ENCODE peak calls at places on chromosomes 11 and 22, in ten cellular contexts. X is HFF-Myc, F is spleen, O is astrocyte, H is left ventricle myocardium inferior, K is foreskin fibroblast, B is left lung, R is GM12878, S is pancreas, L is HFFc6. V is an unnamed sample.

GRCh38 chr22:37636186-37636948 is 3.1 kb upstream of the SH3BP1 start:
- DNase-seq in X (peak; percentile 96), F (peak; percentile 85), O (peak; percentile 86), H (no peak), K (peak; percentile 97), B (no peak), R (no peak), S (no peak), L (peak; percentile 80), V (no peak)

GRCh38 chr22:19875531-19876313 is 21.0 kb upstream of the GNB1L start:
- DNase-seq in X (no peak), F (peak; percentile 62), O (no peak), H (peak; percentile 13), K (no peak), B (peak; percentile 31), R (no peak), S (no peak), L (no peak), V (no peak)

GRCh38 chr22:31295831-31296230 is 3.5 kb upstream of the PIK3IP1 start:
- DNase-seq in X (no peak), F (no peak), O (peak; percentile 34), H (no peak), K (no peak), B (no peak), R (no peak), S (no peak), L (peak; percentile 22), V (no peak)

GRCh38 chr11:82889133-82890001 is 10.9 kb downstream of the PRCP start:
- DNase-seq in X (no peak), F (no peak), O (no peak), H (no peak), K (no peak), B (peak; percentile 46), R (no peak), S (no peak), L (no peak), V (no peak)

GRCh38 chr11:47524200-47524874 is 28.6 kb downstream of the CELF1 start:
- DNase-seq in X (no peak), F (no peak), O (no peak), H (peak; percentile 37), K (no peak), B (peak; percentile 47), R (no peak), S (no peak), L (no peak), V (no peak)

GRCh38 chr11:44325698-44326097 is 15.8 kb upstream of the ALX4 start:
- DNase-seq in X (no peak), F (no peak), O (no peak), H (no peak), K (no peak), B (no peak), R (no peak), S (no peak), L (no peak), V (no peak)

GRCh38 chr11:128302425-128303186 is 284.8 kb downstream of the ETS1 start:
- DNase-seq in X (no peak), F (no peak), O (no peak), H (no peak), K (no peak), B (no peak), R (peak; percentile 82), S (no peak), L (no peak), V (no peak)

GRCh38 chr11:62988281-62988680 is 3.5 kb upstream of the SLC22A6 start:
- DNase-seq in X (no peak), F (no peak), O (no peak), H (no peak), K (no peak), B (no peak), R (no peak), S (no peak), L (no peak), V (no peak)

GRCh38 chr11:66723693-66724092 is 5.3 kb downstream of the SPTBN2 start:
- DNase-seq in X (no peak), F (no peak), O (no peak), H (no peak), K (no peak), B (peak; percentile 4), R (no peak), S (no peak), L (no peak), V (no peak)

DNA sequence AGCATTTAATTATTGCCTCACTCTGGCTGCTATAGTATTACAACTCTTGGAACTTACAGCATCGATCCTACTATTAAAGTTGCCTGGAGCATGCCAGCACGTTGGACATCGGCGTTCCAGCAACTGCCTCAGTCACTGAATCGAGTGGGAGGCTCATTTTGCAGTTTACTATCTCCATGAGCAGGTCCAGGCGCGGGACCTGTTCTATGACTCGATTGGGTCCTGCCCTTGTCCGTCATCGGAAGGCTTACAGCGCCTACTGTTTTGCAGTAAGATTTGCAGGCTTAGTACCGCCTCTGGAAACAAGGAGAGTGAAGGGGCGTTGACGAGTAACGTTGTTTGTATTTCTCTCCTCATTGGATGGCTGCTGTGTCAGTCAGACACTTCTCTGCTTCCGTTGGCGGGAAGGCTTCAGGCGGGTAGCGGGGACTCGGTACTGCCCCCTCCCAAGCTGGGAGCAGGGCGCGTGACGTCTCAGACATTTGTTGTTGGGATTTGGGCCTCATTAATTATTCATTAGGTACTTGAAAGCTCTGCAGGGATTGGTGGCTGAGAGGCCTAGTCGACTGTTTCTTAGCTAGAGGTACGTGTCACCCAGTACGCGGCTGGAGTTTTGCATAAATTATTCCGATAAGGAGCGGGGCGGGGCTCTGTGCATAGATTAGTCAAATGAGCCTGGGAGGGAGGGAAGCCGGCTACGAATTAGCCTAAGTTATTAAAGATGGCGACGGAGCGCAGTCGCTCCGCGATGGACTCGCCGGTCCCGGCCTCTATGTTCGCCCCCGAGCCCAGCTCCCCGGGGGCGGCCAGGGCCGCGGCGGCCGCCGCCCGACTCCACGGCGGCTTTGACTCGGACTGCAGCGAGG is at the start of gene GTPBP1:
- DNase-seq in X (peak; percentile 100), F (peak; percentile 98), O (peak; percentile 100), H (peak; percentile 96), K (peak; percentile 100), B (peak; percentile 99), R (peak; percentile 100), S (peak; percentile 98), L (peak; percentile 100), V (peak; percentile 100)
- TF ChIP-seq CTCF in X (no peak), F (peak; percentile 53), O (no peak), H (peak; percentile 32), K (no peak), B (no peak), R (no peak), S (no peak), L (peak; percentile 46), V (peak; percentile 1)

GRCh38 chr11:132126973-132127900 is 756.8 kb downstream of the NTM start:
- DNase-seq in X (peak; percentile 85), F (no peak), O (peak; percentile 86), H (peak; percentile 28), K (peak; percentile 93), B (no peak), R (no peak), S (peak; percentile 53), L (peak; percentile 85), V (peak; percentile 89)

GRCh38 chr11:132122701-132123100 is 752.3 kb downstream of the NTM start:
- DNase-seq in X (no peak), F (no peak), O (no peak), H (no peak), K (no peak), B (no peak), R (no peak), S (no peak), L (no peak), V (no peak)

GRCh38 chr11:132123449-132123848 is 753.0 kb downstream of the NTM start:
- DNase-seq in X (no peak), F (no peak), O (no peak), H (no peak), K (no peak), B (no peak), R (no peak), S (no peak), L (no peak), V (no peak)

GRCh38 chr11:132125855-132126841 is 755.7 kb downstream of the NTM start:
- DNase-seq in X (no peak), F (no peak), O (no peak), H (no peak), K (no peak), B (no peak), R (no peak), S (peak; percentile 10), L (no peak), V (no peak)

GRCh38 chr11:132123854-132124835 is 753.7 kb downstream of the NTM start:
- DNase-seq in X (no peak), F (no peak), O (no peak), H (no peak), K (no peak), B (no peak), R (peak; percentile 28), S (no peak), L (no peak), V (no peak)
- TF ChIP-seq CTCF in X (no peak), F (no peak), O (no peak), H (no peak), K (no peak), B (no peak), R (peak; percentile 11), S (no peak), L (peak; percentile 41), V (no peak)

GRCh38 chr22:40679964-40680818 is 907 bp downstream of the MCHR1 start:
- DNase-seq in X (no peak), F (no peak), O (no peak), H (no peak), K (no peak), B (no peak), R (no peak), S (no peak), L (peak; percentile 23), V (no peak)
- TF ChIP-seq CTCF in X (peak; percentile 17), F (no peak), O (no peak), H (no peak), K (no peak), B (no peak), R (no peak), S (no peak), L (no peak), V (no peak)

DNA sequence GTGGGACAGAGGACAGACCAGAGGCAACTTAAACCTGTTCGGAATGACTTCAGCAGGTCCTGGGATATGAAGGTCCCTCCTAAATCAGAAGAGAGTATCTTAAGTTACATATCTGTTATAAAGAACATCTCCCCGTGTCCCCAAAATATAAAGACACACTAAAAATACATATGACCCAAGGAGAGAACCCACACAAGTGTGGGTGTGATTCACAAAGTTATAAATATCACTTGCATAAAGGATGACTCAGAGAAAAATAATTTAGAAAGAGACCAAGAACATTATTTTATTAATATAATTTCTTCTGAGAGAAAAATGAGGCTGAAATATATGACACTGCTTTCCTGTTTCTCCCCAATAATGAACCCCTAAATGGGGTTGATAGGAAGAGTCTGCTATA is 14.2 kb downstream of the OR5B21 start:
- DNase-seq in X (no peak), F (no peak), O (peak; percentile 3), H (no peak), K (no peak), B (no peak), R (no peak), S (no peak), L (peak; percentile 9), V (no peak)
- TF ChIP-seq CTCF in X (no peak), F (no peak), O (no peak), H (no peak), K (no peak), B (no peak), R (no peak), S (no peak), L (no peak), V (no peak)